ENCODE peak calls at places on chromosomes 5 and 9, in eight cellular contexts. One of them, this sample, is unnamed.

GRCh38 chr5:43973318-43973717 is 370.3 kb downstream of the NNT start:
- DNase-seq in uterus: no peak
- DNase-seq in kidney: no peak
- DNase-seq in left ventricle myocardium inferior: no peak
- DNase-seq in lower lobe of right lung: no peak
- DNase-seq in fibroblast of villous mesenchyme: peak; percentile 1
- DNase-seq in hepatocyte: peak; percentile 30
- DNase-seq in astrocyte of the spinal cord: no peak
- DNase-seq in this sample: no peak

GRCh38 chr5:52961238-52961637 is 27.9 kb upstream of the ITGA2 start:
- DNase-seq in left ventricle myocardium inferior: no peak
- DNase-seq in fibroblast of villous mesenchyme: peak; percentile 15
- DNase-seq in hepatocyte: no peak
- DNase-seq in astrocyte of the spinal cord: no peak
- DNase-seq in uterus: no peak
- DNase-seq in lower lobe of right lung: no peak
- DNase-seq in kidney: no peak
- DNase-seq in this sample: no peak

GRCh38 chr5:131109540-131110255 is 55.4 kb downstream of the HINT1 start:
- DNase-seq in left ventricle myocardium inferior: no peak
- DNase-seq in astrocyte of the spinal cord: peak; percentile 50
- DNase-seq in hepatocyte: peak; percentile 60
- DNase-seq in kidney: no peak
- DNase-seq in uterus: no peak
- DNase-seq in fibroblast of villous mesenchyme: peak; percentile 53
- DNase-seq in lower lobe of right lung: no peak
- DNase-seq in this sample: no peak

GRCh38 chr9:35688558-35689350 is 971 bp downstream of the TPM2 start:
- DNase-seq in hepatocyte: peak; percentile 48
- DNase-seq in fibroblast of villous mesenchyme: peak; percentile 65
- DNase-seq in lower lobe of right lung: no peak
- DNase-seq in uterus: no peak
- DNase-seq in astrocyte of the spinal cord: peak; percentile 87
- DNase-seq in left ventricle myocardium inferior: no peak
- DNase-seq in kidney: peak; percentile 0
- DNase-seq in this sample: no peak

GRCh38 chr9:132946624-132947295 is 2.3 kb upstream of the TSC1 start:
- DNase-seq in lower lobe of right lung: no peak
- DNase-seq in hepatocyte: peak; percentile 53
- DNase-seq in uterus: no peak
- DNase-seq in fibroblast of villous mesenchyme: peak; percentile 34
- DNase-seq in left ventricle myocardium inferior: no peak
- DNase-seq in kidney: no peak
- DNase-seq in astrocyte of the spinal cord: peak; percentile 27
- DNase-seq in this sample: no peak

GRCh38 chr5:40841068-40841805 is at the start of gene CARD6:
- DNase-seq in left ventricle myocardium inferior: no peak
- DNase-seq in astrocyte of the spinal cord: peak; percentile 38
- DNase-seq in fibroblast of villous mesenchyme: peak; percentile 78
- DNase-seq in hepatocyte: peak; percentile 35
- DNase-seq in kidney: no peak
- DNase-seq in lower lobe of right lung: no peak
- DNase-seq in uterus: no peak
- DNase-seq in this sample: no peak

GRCh38 chr5:158380661-158381060 is 521.7 kb upstream of the CLINT1 start:
- DNase-seq in hepatocyte: no peak
- DNase-seq in kidney: no peak
- DNase-seq in uterus: no peak
- DNase-seq in fibroblast of villous mesenchyme: no peak
- DNase-seq in astrocyte of the spinal cord: no peak
- DNase-seq in lower lobe of right lung: no peak
- DNase-seq in left ventricle myocardium inferior: no peak
- DNase-seq in this sample: no peak

GRCh38 chr5:133757396-133757795 is 145.1 kb upstream of the FSTL4 start:
- DNase-seq in astrocyte of the spinal cord: no peak
- DNase-seq in hepatocyte: no peak
- DNase-seq in kidney: no peak
- DNase-seq in fibroblast of villous mesenchyme: no peak
- DNase-seq in lower lobe of right lung: no peak
- DNase-seq in left ventricle myocardium inferior: no peak
- DNase-seq in uterus: no peak
- DNase-seq in this sample: no peak

GRCh38 chr5:110900829-110901228 is 162.0 kb downstream of the SLC25A46 start:
- DNase-seq in hepatocyte: no peak
- DNase-seq in kidney: no peak
- DNase-seq in left ventricle myocardium inferior: no peak
- DNase-seq in astrocyte of the spinal cord: peak; percentile 88
- DNase-seq in fibroblast of villous mesenchyme: peak; percentile 86
- DNase-seq in lower lobe of right lung: no peak
- DNase-seq in uterus: no peak
- DNase-seq in this sample: no peak

GRCh38 chr5:60945760-60946253 is 802 bp downstream of the NDUFAF2 start:
- DNase-seq in uterus: no peak
- DNase-seq in astrocyte of the spinal cord: peak; percentile 59
- DNase-seq in left ventricle myocardium inferior: no peak
- DNase-seq in hepatocyte: no peak
- DNase-seq in lower lobe of right lung: no peak
- DNase-seq in kidney: peak; percentile 71
- DNase-seq in fibroblast of villous mesenchyme: peak; percentile 70
- DNase-seq in this sample: peak; percentile 36

GRCh38 chr9:126536131-126536530 is 77.6 kb upstream of the LMX1B start:
- DNase-seq in hepatocyte: no peak
- DNase-seq in astrocyte of the spinal cord: no peak
- DNase-seq in uterus: no peak
- DNase-seq in fibroblast of villous mesenchyme: no peak
- DNase-seq in lower lobe of right lung: peak; percentile 21
- DNase-seq in left ventricle myocardium inferior: no peak
- DNase-seq in kidney: no peak
- DNase-seq in this sample: no peak

GRCh38 chr5:44536650-44537260 is 147.5 kb upstream of the FGF10 start:
- DNase-seq in left ventricle myocardium inferior: no peak
- DNase-seq in kidney: no peak
- DNase-seq in hepatocyte: peak; percentile 68
- DNase-seq in uterus: no peak
- DNase-seq in astrocyte of the spinal cord: peak; percentile 0
- DNase-seq in fibroblast of villous mesenchyme: peak; percentile 58
- DNase-seq in lower lobe of right lung: no peak
- DNase-seq in this sample: peak; percentile 42

GRCh38 chr5:79990205-79990597 is 861 bp downstream of the MTX3 start:
- DNase-seq in fibroblast of villous mesenchyme: peak; percentile 6
- DNase-seq in left ventricle myocardium inferior: no peak
- DNase-seq in kidney: no peak
- DNase-seq in astrocyte of the spinal cord: no peak
- DNase-seq in lower lobe of right lung: no peak
- DNase-seq in hepatocyte: no peak
- DNase-seq in uterus: no peak
- DNase-seq in this sample: no peak
- H3K4me3 ChIP-seq in fibroblast of villous mesenchyme: peak overlapping the region; percentile 97
- H3K4me3 ChIP-seq in left ventricle myocardium inferior: peak overlapping the region; percentile 93
- H3K4me3 ChIP-seq in kidney: peak overlapping the region; percentile 90
- H3K4me3 ChIP-seq in astrocyte of the spinal cord: peak overlapping the region; percentile 87
- H3K4me3 ChIP-seq in lower lobe of right lung: peak overlapping the region; percentile 92
- H3K4me3 ChIP-seq in hepatocyte: peak overlapping the region; percentile 89
- H3K4me3 ChIP-seq in uterus: peak overlapping the region; percentile 96
- H3K4me3 ChIP-seq in this sample: peak overlapping the region; percentile 61

GRCh38 chr9:107285292-107285691 is 2.2 kb downstream of the RAD23B start:
- DNase-seq in kidney: no peak
- DNase-seq in uterus: no peak
- DNase-seq in astrocyte of the spinal cord: no peak
- DNase-seq in fibroblast of villous mesenchyme: no peak
- DNase-seq in hepatocyte: no peak
- DNase-seq in left ventricle myocardium inferior: no peak
- DNase-seq in lower lobe of right lung: no peak
- DNase-seq in this sample: no peak

GRCh38 chr9:107288701-107289100 is 5.6 kb downstream of the RAD23B start:
- DNase-seq in fibroblast of villous mesenchyme: peak; percentile 34
- DNase-seq in hepatocyte: no peak
- DNase-seq in lower lobe of right lung: no peak
- DNase-seq in left ventricle myocardium inferior: no peak
- DNase-seq in kidney: no peak
- DNase-seq in astrocyte of the spinal cord: no peak
- DNase-seq in uterus: no peak
- DNase-seq in this sample: no peak

GRCh38 chr9:107284636-107285035 is 1.6 kb downstream of the RAD23B start:
- DNase-seq in lower lobe of right lung: no peak
- DNase-seq in astrocyte of the spinal cord: no peak
- DNase-seq in fibroblast of villous mesenchyme: no peak
- DNase-seq in kidney: no peak
- DNase-seq in hepatocyte: no peak
- DNase-seq in uterus: no peak
- DNase-seq in left ventricle myocardium inferior: no peak
- DNase-seq in this sample: no peak

GRCh38 chr9:107283621-107284616 is 840 bp downstream of the RAD23B start:
- DNase-seq in kidney: peak; percentile 91
- DNase-seq in astrocyte of the spinal cord: peak; percentile 70
- DNase-seq in hepatocyte: peak; percentile 87
- DNase-seq in lower lobe of right lung: peak; percentile 90
- DNase-seq in left ventricle myocardium inferior: peak; percentile 72
- DNase-seq in fibroblast of villous mesenchyme: peak; percentile 71
- DNase-seq in uterus: peak; percentile 64
- DNase-seq in this sample: peak; percentile 90

GRCh38 chr9:107286057-107286456 is 3.0 kb downstream of the RAD23B start:
- DNase-seq in hepatocyte: peak; percentile 50
- DNase-seq in kidney: no peak
- DNase-seq in astrocyte of the spinal cord: no peak
- DNase-seq in left ventricle myocardium inferior: no peak
- DNase-seq in uterus: no peak
- DNase-seq in lower lobe of right lung: no peak
- DNase-seq in fibroblast of villous mesenchyme: peak; percentile 44
- DNase-seq in this sample: peak; percentile 54
- H3K4me3 ChIP-seq in hepatocyte: peak overlapping the region; percentile 65
- H3K4me3 ChIP-seq in kidney: peak overlapping the region; percentile 48
- H3K4me3 ChIP-seq in astrocyte of the spinal cord: peak overlapping the region; percentile 90
- H3K4me3 ChIP-seq in left ventricle myocardium inferior: peak overlapping the region; percentile 97
- H3K4me3 ChIP-seq in uterus: no peak overlapping the region
- H3K4me3 ChIP-seq in lower lobe of right lung: peak overlapping the region; percentile 95
- H3K4me3 ChIP-seq in fibroblast of villous mesenchyme: peak overlapping the region; percentile 94
- H3K4me3 ChIP-seq in this sample: peak overlapping the region; percentile 78

DNA sequence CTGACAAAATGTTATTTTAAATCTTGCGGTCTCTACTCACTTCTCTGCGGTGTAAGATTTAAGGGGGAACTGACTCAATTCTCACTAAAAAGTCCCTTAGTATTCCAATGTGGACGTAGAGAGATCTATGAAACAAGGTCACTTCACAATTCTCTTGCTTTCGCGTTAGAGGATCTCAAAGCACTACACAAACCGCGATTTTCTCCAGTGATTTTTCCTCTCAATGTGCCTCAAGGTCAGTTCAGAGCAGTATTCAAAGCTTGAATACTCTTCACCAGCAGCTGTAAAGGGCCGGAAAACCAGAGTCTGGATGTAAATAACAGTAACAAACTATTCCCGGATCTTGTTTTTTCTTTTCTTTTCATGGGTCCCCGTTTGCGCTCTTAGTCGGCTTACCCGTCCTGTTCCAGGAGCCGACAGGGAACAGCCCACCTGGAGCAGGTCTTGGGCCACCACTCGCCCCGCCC is 128.2 kb downstream of the TMEM161B start:
- DNase-seq in kidney: peak; percentile 72
- DNase-seq in lower lobe of right lung: peak; percentile 75
- DNase-seq in uterus: peak; percentile 40
- DNase-seq in hepatocyte: peak; percentile 68
- DNase-seq in left ventricle myocardium inferior: no peak
- DNase-seq in fibroblast of villous mesenchyme: no peak
- DNase-seq in astrocyte of the spinal cord: no peak
- DNase-seq in this sample: peak; percentile 59
- H3K4me3 ChIP-seq in kidney: peak overlapping the region; percentile 82
- H3K4me3 ChIP-seq in lower lobe of right lung: peak overlapping the region; percentile 59
- H3K4me3 ChIP-seq in uterus: peak overlapping the region; percentile 44
- H3K4me3 ChIP-seq in hepatocyte: peak overlapping the region; percentile 24
- H3K4me3 ChIP-seq in left ventricle myocardium inferior: peak overlapping the region; percentile 68
- H3K4me3 ChIP-seq in fibroblast of villous mesenchyme: peak overlapping the region; percentile 64
- H3K4me3 ChIP-seq in astrocyte of the spinal cord: peak overlapping the region; percentile 60
- H3K4me3 ChIP-seq in this sample: peak overlapping the region; percentile 52

DNA sequence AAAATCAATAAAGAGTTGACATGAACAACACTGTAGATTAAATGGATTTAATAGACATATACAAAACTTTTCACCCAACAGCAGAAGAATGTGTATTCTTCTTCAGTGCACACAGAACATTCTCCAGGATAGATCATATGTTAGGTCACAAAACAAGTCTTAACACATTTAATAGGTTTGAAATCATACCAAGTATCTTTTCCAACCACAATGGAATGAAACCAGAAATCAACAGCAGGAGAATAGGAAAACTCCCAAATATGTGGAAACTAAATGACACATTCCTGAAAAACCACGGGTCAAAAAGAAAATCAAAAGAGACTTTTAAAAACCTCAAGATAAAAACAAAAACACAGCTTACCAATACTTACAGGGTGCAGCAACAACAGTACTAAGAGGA is 790.1 kb upstream of the ZNF608 start:
- DNase-seq in fibroblast of villous mesenchyme: peak; percentile 70
- DNase-seq in astrocyte of the spinal cord: peak; percentile 63
- DNase-seq in hepatocyte: no peak
- DNase-seq in uterus: no peak
- DNase-seq in left ventricle myocardium inferior: no peak
- DNase-seq in lower lobe of right lung: no peak
- DNase-seq in kidney: no peak
- DNase-seq in this sample: no peak
- H3K4me3 ChIP-seq in fibroblast of villous mesenchyme: no peak overlapping the region
- H3K4me3 ChIP-seq in astrocyte of the spinal cord: no peak overlapping the region
- H3K4me3 ChIP-seq in hepatocyte: no peak overlapping the region
- H3K4me3 ChIP-seq in uterus: no peak overlapping the region
- H3K4me3 ChIP-seq in left ventricle myocardium inferior: no peak overlapping the region
- H3K4me3 ChIP-seq in lower lobe of right lung: no peak overlapping the region
- H3K4me3 ChIP-seq in kidney: no peak overlapping the region
- H3K4me3 ChIP-seq in this sample: no peak overlapping the region

GRCh38 chr5:36606052-36606436 is 362 bp upstream of the SLC1A3 start:
- DNase-seq in hepatocyte: no peak
- DNase-seq in left ventricle myocardium inferior: no peak
- DNase-seq in fibroblast of villous mesenchyme: no peak
- DNase-seq in uterus: no peak
- DNase-seq in lower lobe of right lung: no peak
- DNase-seq in astrocyte of the spinal cord: no peak
- DNase-seq in kidney: no peak
- DNase-seq in this sample: no peak
- H3K4me3 ChIP-seq in hepatocyte: peak overlapping the region; percentile 72
- H3K4me3 ChIP-seq in left ventricle myocardium inferior: peak overlapping the region; percentile 65
- H3K4me3 ChIP-seq in fibroblast of villous mesenchyme: peak overlapping the region; percentile 86
- H3K4me3 ChIP-seq in uterus: peak overlapping the region; percentile 36
- H3K4me3 ChIP-seq in lower lobe of right lung: peak overlapping the region; percentile 59
- H3K4me3 ChIP-seq in astrocyte of the spinal cord: peak overlapping the region; percentile 91
- H3K4me3 ChIP-seq in kidney: peak overlapping the region; percentile 68
- H3K4me3 ChIP-seq in this sample: peak overlapping the region; percentile 40

GRCh38 chr9:113360242-113360842 is 11.0 kb downstream of the BSPRY start:
- DNase-seq in kidney: no peak
- DNase-seq in fibroblast of villous mesenchyme: no peak
- DNase-seq in left ventricle myocardium inferior: no peak
- DNase-seq in uterus: no peak
- DNase-seq in astrocyte of the spinal cord: no peak
- DNase-seq in lower lobe of right lung: no peak
- DNase-seq in hepatocyte: no peak
- DNase-seq in this sample: no peak
- H3K4me3 ChIP-seq in kidney: no peak overlapping the region
- H3K4me3 ChIP-seq in fibroblast of villous mesenchyme: no peak overlapping the region
- H3K4me3 ChIP-seq in left ventricle myocardium inferior: no peak overlapping the region
- H3K4me3 ChIP-seq in uterus: no peak overlapping the region
- H3K4me3 ChIP-seq in astrocyte of the spinal cord: no peak overlapping the region
- H3K4me3 ChIP-seq in lower lobe of right lung: no peak overlapping the region
- H3K4me3 ChIP-seq in hepatocyte: no peak overlapping the region
- H3K4me3 ChIP-seq in this sample: no peak overlapping the region